ENCODE peak calls at places on chromosomes 16 and 17, in ten cellular contexts. H is brain microvascular endothelial cell; B is heart right ventricle; A is AG10803; Y is cardiac fibroblast; K is ovary; E is fibroblast of lung; C is AG04450; X is WERI-Rb-1; F is effector memory CD4-positive, alpha-beta T cell. Z is an unnamed sample.

GRCh38 chr17:3002538-3003301 is 60.7 kb downstream of the OR1D5 start:
- DNase-seq in F (no peak), X (peak), Y (no peak), B (no peak), E (no peak), H (no peak), K (no peak), C (no peak), A (no peak), Z (peak)

GRCh38 chr17:79349506-79350400 is 261.1 kb downstream of the RBFOX3 start:
- DNase-seq in A (no peak), E (no peak), F (no peak), H (no peak), K (no peak), C (no peak), B (no peak), Y (no peak), X (no peak), Z (peak)

GRCh38 chr16:17828012-17828411 is 357.3 kb upstream of the XYLT1 start:
- DNase-seq in B (no peak), A (peak), K (no peak), C (no peak), E (peak), Y (peak), X (no peak), H (peak), F (no peak), Z (no peak)

GRCh38 chr17:41932821-41933389 is 2.5 kb downstream of the ODAD4 start:
- DNase-seq in Y (no peak), E (no peak), X (no peak), B (no peak), C (no peak), H (no peak), A (no peak), F (no peak), K (no peak), Z (no peak)

GRCh38 chr16:29007865-29008593 is 23.2 kb downstream of the LAT start:
- DNase-seq in B (no peak), K (no peak), X (no peak), Y (peak), A (peak), F (peak), H (peak), E (peak), C (peak), Z (no peak)

GRCh38 chr16:46839986-46840443 is 9.0 kb upstream of the C16orf87 start:
- DNase-seq in Y (no peak), H (no peak), X (no peak), A (no peak), F (no peak), E (no peak), K (no peak), B (no peak), C (no peak), Z (no peak)

GRCh38 chr16:57997528-57998265 is 2.8 kb downstream of the ZNF319 start:
- DNase-seq in Y (no peak), F (no peak), X (no peak), E (no peak), K (no peak), A (no peak), H (no peak), C (no peak), B (no peak), Z (no peak)

GRCh38 chr16:48507346-48507745 is 102.6 kb downstream of the N4BP1 start:
- DNase-seq in E (no peak), F (no peak), Y (no peak), C (no peak), H (no peak), X (no peak), A (peak), B (no peak), K (no peak), Z (no peak)

GRCh38 chr17:83194189-83194565 is 114.8 kb downstream of the METRNL start:
- DNase-seq in K (peak), A (no peak), C (no peak), X (no peak), F (no peak), H (no peak), E (no peak), B (no peak), Y (no peak), Z (peak)

GRCh38 chr16:73753931-73754330 is 542.7 kb upstream of the PSMD7 start:
- DNase-seq in Y (no peak), E (no peak), X (no peak), B (no peak), F (no peak), H (no peak), C (no peak), A (no peak), K (no peak), Z (no peak)

GRCh38 chr17:40326014-40326831 is 17.2 kb downstream of the RARA start:
- DNase-seq in E (no peak), K (peak), A (no peak), H (no peak), C (no peak), Y (no peak), F (peak), X (no peak), B (peak), Z (no peak)

GRCh38 chr16:47728229-47728628 is 267.1 kb downstream of the PHKB start:
- DNase-seq in Y (no peak), F (no peak), X (no peak), E (no peak), A (no peak), B (no peak), K (no peak), C (no peak), H (no peak), Z (no peak)

GRCh38 chr16:57764341-57765159 is 29.0 kb downstream of the KATNB1 start:
- DNase-seq in H (peak), X (peak), F (no peak), A (peak), C (peak), K (no peak), B (no peak), Y (peak), E (peak), Z (peak)

GRCh38 chr17:50604470-50604869 is 30.2 kb upstream of the ABCC3 start:
- DNase-seq in C (no peak), A (peak), E (peak), B (peak), H (no peak), F (no peak), X (no peak), K (peak), Y (peak), Z (peak)

GRCh38 chr16:637081-638018 is 1.2 kb upstream of the METTL26 start:
- DNase-seq in X (peak), F (peak), K (peak), B (peak), E (peak), C (peak), Y (peak), A (peak), H (peak), Z (peak)

GRCh38 chr17:60141111-60142018 is 8.4 kb upstream of the CA4 start:
- DNase-seq in E (peak), H (peak), X (no peak), C (no peak), A (peak), F (no peak), B (no peak), K (no peak), Y (no peak), Z (peak)

GRCh38 chr17:34465756-34466155 is 102.7 kb upstream of the CCL1 start:
- DNase-seq in A (no peak), K (no peak), C (no peak), E (no peak), X (no peak), F (no peak), H (no peak), B (no peak), Y (no peak), Z (no peak)

GRCh38 chr17:27995554-27995953 is 46.9 kb upstream of the NLK start:
- DNase-seq in Y (no peak), H (no peak), A (peak), X (no peak), F (no peak), C (no peak), K (no peak), E (peak), B (no peak), Z (no peak)
- H3K4me3 ChIP-seq in Y (no peak), H (no peak), A (no peak), X (no peak), F (no peak), C (no peak), K (no peak), E (no peak), B (no peak), Z (no peak)

DNA sequence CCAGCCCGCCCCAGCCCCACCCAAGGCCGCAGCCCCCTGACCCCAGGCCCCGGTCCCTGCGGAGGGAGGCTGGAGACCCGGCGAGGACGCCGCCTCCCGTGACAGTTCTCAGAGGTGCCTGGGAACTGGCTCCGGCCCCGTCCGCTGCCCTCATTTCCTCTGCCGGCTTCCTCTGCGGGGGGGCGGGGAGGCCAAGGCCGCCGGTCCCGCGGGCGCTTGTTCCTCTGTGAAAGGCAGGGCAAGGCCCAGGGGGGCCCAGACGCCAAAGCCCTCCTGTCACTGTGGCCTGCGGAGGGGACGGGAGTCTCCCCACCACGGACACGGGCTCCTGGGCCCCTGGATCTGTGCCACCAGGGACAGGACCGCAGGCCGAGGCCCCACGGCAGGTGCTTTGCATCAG is 5.0 kb upstream of the PVALEF start:
- DNase-seq in H (no peak), A (no peak), K (peak), Y (no peak), X (no peak), F (no peak), B (peak), E (no peak), C (no peak), Z (peak)
- H3K4me3 ChIP-seq in H (no peak), A (no peak), K (no peak), Y (no peak), X (no peak), F (no peak), B (peak), E (no peak), C (no peak), Z (peak)

DNA sequence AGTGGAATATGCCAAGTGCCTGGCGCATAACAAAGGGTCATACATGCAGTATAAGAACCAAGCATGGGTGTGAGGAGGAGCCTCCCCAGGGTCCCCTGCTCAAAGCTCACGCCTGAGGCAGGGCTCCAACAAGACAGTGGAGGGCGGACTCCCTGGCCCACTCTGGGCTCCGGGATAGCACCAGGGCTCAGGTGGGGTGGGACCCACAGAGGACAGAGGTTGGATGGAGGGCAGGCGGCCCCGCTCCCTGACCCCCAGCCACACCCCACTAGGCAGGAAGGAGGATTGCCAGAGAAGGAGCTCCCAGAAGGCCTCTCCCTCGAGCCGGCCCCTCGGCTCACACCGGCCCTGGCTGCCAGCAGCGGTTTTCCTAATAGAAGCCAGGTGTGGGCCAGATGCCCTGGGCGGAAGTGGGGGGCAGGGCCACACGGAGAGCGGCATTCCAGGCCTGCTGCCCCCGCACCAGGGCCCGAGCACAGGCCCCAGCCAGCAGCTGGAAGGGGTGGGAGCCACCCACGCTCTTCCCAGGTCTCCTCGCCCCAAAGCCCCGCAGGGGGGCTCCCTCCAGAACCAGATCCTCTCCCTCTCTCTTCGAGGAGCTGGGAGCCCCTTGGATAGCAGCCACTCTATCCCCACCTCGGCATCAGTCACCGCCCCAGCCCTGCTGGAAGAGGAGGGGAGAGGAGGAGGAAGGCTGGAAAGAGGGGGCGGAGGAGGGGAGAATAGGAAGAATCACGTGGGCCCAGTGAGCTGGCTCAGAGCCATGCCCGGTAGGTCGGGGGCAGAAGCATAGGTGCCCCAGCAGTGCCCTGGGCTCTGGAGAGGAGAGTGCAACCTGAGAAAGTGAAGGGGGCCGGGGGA is 21.0 kb downstream of the VASN start:
- DNase-seq in F (no peak), E (peak), C (peak), B (no peak), H (no peak), X (no peak), K (peak), Y (peak), A (peak), Z (no peak)
- H3K4me3 ChIP-seq in F (no peak), E (no peak), C (no peak), B (no peak), H (no peak), X (no peak), K (no peak), Y (no peak), A (no peak), Z (no peak)

GRCh38 chr17:76137351-76138233 is 3.5 kb downstream of the FOXJ1 start:
- DNase-seq in B (no peak), Y (no peak), C (no peak), X (no peak), E (no peak), A (no peak), F (no peak), H (no peak), K (no peak), Z (no peak)

GRCh38 chr17:76139261-76139752 is 1.7 kb downstream of the FOXJ1 start:
- DNase-seq in F (no peak), A (no peak), C (no peak), E (no peak), K (no peak), Y (no peak), B (no peak), X (no peak), H (no peak), Z (no peak)

GRCh38 chr17:76139801-76140660 is 1.0 kb downstream of the FOXJ1 start:
- DNase-seq in A (no peak), H (no peak), K (no peak), F (no peak), C (no peak), Y (no peak), E (no peak), X (no peak), B (no peak), Z (peak)

GRCh38 chr17:76138234-76138895 is 2.7 kb downstream of the FOXJ1 start:
- DNase-seq in H (no peak), K (no peak), Y (no peak), C (no peak), F (no peak), X (peak), B (no peak), A (no peak), E (no peak), Z (no peak)

GRCh38 chr17:76138896-76139248 is 2.2 kb downstream of the FOXJ1 start:
- DNase-seq in X (no peak), H (no peak), E (no peak), A (no peak), F (no peak), Y (no peak), B (no peak), C (no peak), K (no peak), Z (peak)
- H3K4me3 ChIP-seq in X (no peak), H (no peak), E (no peak), A (no peak), F (no peak), Y (no peak), B (no peak), C (no peak), K (no peak), Z (peak)

GRCh38 chr17:30236297-30236624 is 764 bp upstream of the SLC6A4 start:
- DNase-seq in K (no peak), A (no peak), F (no peak), B (no peak), Y (no peak), X (no peak), E (no peak), C (no peak), H (no peak), Z (no peak)
- H3K4me3 ChIP-seq in K (no peak), A (peak), F (no peak), B (no peak), Y (peak), X (no peak), E (peak), C (peak), H (no peak), Z (peak)

DNA sequence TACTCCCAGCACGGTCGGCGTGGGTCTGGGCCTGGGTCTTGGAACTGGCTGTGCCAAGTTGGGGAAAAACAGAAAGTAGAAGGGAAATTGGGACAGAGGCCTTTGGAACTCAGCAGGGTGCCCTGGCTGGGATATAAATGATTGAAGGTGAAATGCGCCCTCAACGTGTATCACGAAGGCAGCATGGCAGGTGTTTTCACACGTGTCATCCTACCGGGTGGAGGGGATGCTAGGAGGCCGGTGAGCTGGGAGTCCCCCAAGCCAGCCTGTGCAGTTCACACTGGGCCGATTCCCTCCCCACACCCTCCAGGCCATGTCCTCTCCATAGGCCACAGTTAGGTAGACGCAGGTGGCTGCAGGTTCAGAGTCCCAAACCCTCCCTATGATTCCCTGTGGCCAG is 6.0 kb downstream of the TNFAIP1 start:
- DNase-seq in H (no peak), F (no peak), K (no peak), A (no peak), B (no peak), X (no peak), Y (no peak), C (no peak), E (no peak), Z (no peak)
- H3K4me3 ChIP-seq in H (no peak), F (no peak), K (no peak), A (no peak), B (no peak), X (no peak), Y (no peak), C (no peak), E (no peak), Z (no peak)

Z was measured in left lung.